ENCODE peak calls at places on chromosomes 12 and 14, in eight cellular contexts. One of them, this sample, is unnamed.

GRCh38 chr12:114664661-114665320 is 19.2 kb downstream of the TBX3 start:
- DNase-seq in astrocyte of the cerebellum: no peak
- DNase-seq in heart left ventricle: no peak
- DNase-seq in psoas muscle: no peak
- DNase-seq in small intestine: peak; percentile 47
- DNase-seq in GM23338: peak; percentile 73
- DNase-seq in right lobe of liver: no peak
- DNase-seq in NT2/D1: no peak
- DNase-seq in this sample: no peak

GRCh38 chr12:124853781-124854636 is 9.7 kb downstream of the SCARB1 start:
- DNase-seq in astrocyte of the cerebellum: no peak
- DNase-seq in heart left ventricle: no peak
- DNase-seq in psoas muscle: no peak
- DNase-seq in small intestine: no peak
- DNase-seq in GM23338: no peak
- DNase-seq in right lobe of liver: peak; percentile 81
- DNase-seq in NT2/D1: no peak
- DNase-seq in this sample: no peak

GRCh38 chr12:76085159-76085868 is 829 bp upstream of the NAP1L1 start:
- DNase-seq in astrocyte of the cerebellum: no peak
- DNase-seq in heart left ventricle: no peak
- DNase-seq in psoas muscle: no peak
- DNase-seq in small intestine: no peak
- DNase-seq in GM23338: no peak
- DNase-seq in right lobe of liver: no peak
- DNase-seq in NT2/D1: no peak
- DNase-seq in this sample: no peak

GRCh38 chr14:21614245-21614644 is 20.5 kb downstream of the OR10G2 start:
- DNase-seq in astrocyte of the cerebellum: no peak
- DNase-seq in heart left ventricle: no peak
- DNase-seq in psoas muscle: no peak
- DNase-seq in small intestine: no peak
- DNase-seq in GM23338: peak; percentile 38
- DNase-seq in right lobe of liver: no peak
- DNase-seq in NT2/D1: no peak
- DNase-seq in this sample: no peak

GRCh38 chr14:78690836-78691235 is 520.7 kb downstream of the NRXN3 start:
- DNase-seq in astrocyte of the cerebellum: no peak
- DNase-seq in heart left ventricle: no peak
- DNase-seq in psoas muscle: no peak
- DNase-seq in small intestine: no peak
- DNase-seq in GM23338: no peak
- DNase-seq in right lobe of liver: no peak
- DNase-seq in NT2/D1: no peak
- DNase-seq in this sample: no peak

GRCh38 chr12:109773384-109774011 is 59.7 kb downstream of the TRPV4 start:
- DNase-seq in astrocyte of the cerebellum: no peak
- DNase-seq in heart left ventricle: no peak
- DNase-seq in psoas muscle: peak; percentile 64
- DNase-seq in small intestine: peak; percentile 51
- DNase-seq in GM23338: no peak
- DNase-seq in right lobe of liver: peak; percentile 48
- DNase-seq in NT2/D1: no peak
- DNase-seq in this sample: peak; percentile 9

GRCh38 chr14:89855961-89856360 is 98.6 kb downstream of the EFCAB11 start:
- DNase-seq in astrocyte of the cerebellum: peak; percentile 68
- DNase-seq in heart left ventricle: no peak
- DNase-seq in psoas muscle: no peak
- DNase-seq in small intestine: no peak
- DNase-seq in GM23338: no peak
- DNase-seq in right lobe of liver: no peak
- DNase-seq in NT2/D1: no peak
- DNase-seq in this sample: no peak

GRCh38 chr12:48131517-48131916 is 12.4 kb downstream of the PFKM start:
- DNase-seq in astrocyte of the cerebellum: no peak
- DNase-seq in heart left ventricle: peak; percentile 29
- DNase-seq in psoas muscle: no peak
- DNase-seq in small intestine: no peak
- DNase-seq in GM23338: no peak
- DNase-seq in right lobe of liver: no peak
- DNase-seq in NT2/D1: no peak
- DNase-seq in this sample: no peak

GRCh38 chr14:29601559-29602109 is 326.0 kb downstream of the PRKD1 start:
- DNase-seq in astrocyte of the cerebellum: no peak
- DNase-seq in heart left ventricle: no peak
- DNase-seq in psoas muscle: no peak
- DNase-seq in small intestine: no peak
- DNase-seq in GM23338: no peak
- DNase-seq in right lobe of liver: no peak
- DNase-seq in NT2/D1: no peak
- DNase-seq in this sample: peak; percentile 5

GRCh38 chr12:97927991-97928390 is 465.4 kb downstream of the RMST start:
- DNase-seq in astrocyte of the cerebellum: no peak
- DNase-seq in heart left ventricle: no peak
- DNase-seq in psoas muscle: no peak
- DNase-seq in small intestine: no peak
- DNase-seq in GM23338: no peak
- DNase-seq in right lobe of liver: no peak
- DNase-seq in NT2/D1: no peak
- DNase-seq in this sample: no peak

GRCh38 chr14:104865631-104866441 is 768 bp downstream of the CEP170B start:
- DNase-seq in astrocyte of the cerebellum: peak; percentile 13
- DNase-seq in heart left ventricle: peak; percentile 69
- DNase-seq in psoas muscle: peak; percentile 83
- DNase-seq in small intestine: peak; percentile 78
- DNase-seq in GM23338: peak; percentile 86
- DNase-seq in right lobe of liver: peak; percentile 66
- DNase-seq in NT2/D1: no peak
- DNase-seq in this sample: no peak

GRCh38 chr14:105067140-105067968 is 2.1 kb upstream of the GPR132 start:
- DNase-seq in astrocyte of the cerebellum: no peak
- DNase-seq in heart left ventricle: no peak
- DNase-seq in psoas muscle: peak; percentile 40
- DNase-seq in small intestine: peak; percentile 29
- DNase-seq in GM23338: no peak
- DNase-seq in right lobe of liver: peak; percentile 26
- DNase-seq in NT2/D1: no peak
- DNase-seq in this sample: no peak

GRCh38 chr14:75884198-75884611 is 97.6 kb downstream of the TGFB3 start:
- DNase-seq in astrocyte of the cerebellum: peak; percentile 94
- DNase-seq in heart left ventricle: no peak
- DNase-seq in psoas muscle: no peak
- DNase-seq in small intestine: no peak
- DNase-seq in GM23338: peak; percentile 51
- DNase-seq in right lobe of liver: no peak
- DNase-seq in NT2/D1: no peak
- DNase-seq in this sample: no peak

GRCh38 chr12:40012709-40013108 is 93.2 kb downstream of the SLC2A13 start:
- DNase-seq in astrocyte of the cerebellum: no peak
- DNase-seq in heart left ventricle: no peak
- DNase-seq in psoas muscle: no peak
- DNase-seq in small intestine: no peak
- DNase-seq in GM23338: no peak
- DNase-seq in right lobe of liver: no peak
- DNase-seq in NT2/D1: no peak
- DNase-seq in this sample: no peak

GRCh38 chr14:73753887-73754880 is 40.0 kb upstream of the PNMA1 start:
- DNase-seq in astrocyte of the cerebellum: no peak
- DNase-seq in heart left ventricle: no peak
- DNase-seq in psoas muscle: no peak
- DNase-seq in small intestine: peak; percentile 81
- DNase-seq in GM23338: no peak
- DNase-seq in right lobe of liver: no peak
- DNase-seq in NT2/D1: no peak
- DNase-seq in this sample: no peak

GRCh38 chr14:73754911-73755360 is 40.8 kb upstream of the PNMA1 start:
- DNase-seq in astrocyte of the cerebellum: peak; percentile 72
- DNase-seq in heart left ventricle: no peak
- DNase-seq in psoas muscle: no peak
- DNase-seq in small intestine: no peak
- DNase-seq in GM23338: peak; percentile 17
- DNase-seq in right lobe of liver: no peak
- DNase-seq in NT2/D1: no peak
- DNase-seq in this sample: no peak

GRCh38 chr14:73752297-73752992 is 38.3 kb upstream of the PNMA1 start:
- DNase-seq in astrocyte of the cerebellum: peak; percentile 79
- DNase-seq in heart left ventricle: peak; percentile 75
- DNase-seq in psoas muscle: peak; percentile 82
- DNase-seq in small intestine: peak; percentile 75
- DNase-seq in GM23338: peak; percentile 55
- DNase-seq in right lobe of liver: peak; percentile 82
- DNase-seq in NT2/D1: no peak
- DNase-seq in this sample: no peak

GRCh38 chr14:73751157-73751691 is 37.0 kb upstream of the PNMA1 start:
- DNase-seq in astrocyte of the cerebellum: no peak
- DNase-seq in heart left ventricle: no peak
- DNase-seq in psoas muscle: no peak
- DNase-seq in small intestine: no peak
- DNase-seq in GM23338: no peak
- DNase-seq in right lobe of liver: no peak
- DNase-seq in NT2/D1: no peak
- DNase-seq in this sample: no peak

GRCh38 chr14:73753043-73753886 is 39.1 kb upstream of the PNMA1 start:
- DNase-seq in astrocyte of the cerebellum: no peak
- DNase-seq in heart left ventricle: no peak
- DNase-seq in psoas muscle: no peak
- DNase-seq in small intestine: peak; percentile 98
- DNase-seq in GM23338: no peak
- DNase-seq in right lobe of liver: peak; percentile 72
- DNase-seq in NT2/D1: no peak
- DNase-seq in this sample: no peak
- H3K4me3 ChIP-seq in astrocyte of the cerebellum: no peak overlapping the region
- H3K4me3 ChIP-seq in heart left ventricle: no peak overlapping the region
- H3K4me3 ChIP-seq in psoas muscle: peak overlapping the region; percentile 53
- H3K4me3 ChIP-seq in small intestine: no peak overlapping the region
- H3K4me3 ChIP-seq in GM23338: no peak overlapping the region
- H3K4me3 ChIP-seq in right lobe of liver: no peak overlapping the region
- H3K4me3 ChIP-seq in NT2/D1: no peak overlapping the region
- H3K4me3 ChIP-seq in this sample: no peak overlapping the region

DNA sequence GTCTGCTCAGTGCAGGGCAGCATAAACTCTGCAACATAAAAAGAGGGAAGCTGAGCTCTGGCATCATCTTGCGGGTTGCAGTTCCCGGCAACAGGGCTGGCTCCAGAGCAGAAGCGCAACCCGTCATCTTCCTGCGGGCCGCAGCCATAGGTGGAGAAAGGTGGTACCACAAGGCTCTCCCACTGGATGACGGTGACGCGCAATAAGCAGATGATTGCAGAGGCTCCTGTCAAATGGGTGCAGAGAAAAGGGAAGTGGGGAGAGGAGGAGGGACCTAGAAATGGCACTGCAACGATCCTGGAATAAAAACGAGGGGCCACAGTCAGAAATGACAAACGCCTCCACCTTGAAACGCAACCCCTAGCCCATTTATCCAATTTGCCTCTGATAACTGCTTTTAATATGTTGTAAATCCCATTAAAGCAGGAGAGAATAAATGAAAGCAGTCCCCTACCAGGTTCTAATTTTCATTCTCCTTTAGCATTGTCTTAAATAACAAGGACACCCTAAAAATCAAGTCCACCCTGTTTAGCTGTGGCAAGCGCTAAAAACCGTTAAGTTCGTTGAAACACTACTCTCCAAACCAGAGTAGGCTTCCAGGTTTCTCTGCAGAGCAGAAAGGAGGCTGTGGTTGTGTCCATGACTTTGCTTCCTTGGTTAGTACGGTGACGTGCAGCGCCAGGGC is 30.9 kb upstream of the TUBA1C start:
- DNase-seq in astrocyte of the cerebellum: no peak
- DNase-seq in heart left ventricle: peak; percentile 51
- DNase-seq in psoas muscle: peak; percentile 68
- DNase-seq in small intestine: no peak
- DNase-seq in GM23338: peak; percentile 31
- DNase-seq in right lobe of liver: peak; percentile 70
- DNase-seq in NT2/D1: no peak
- DNase-seq in this sample: no peak
- H3K4me3 ChIP-seq in astrocyte of the cerebellum: peak overlapping the region; percentile 20
- H3K4me3 ChIP-seq in heart left ventricle: no peak overlapping the region
- H3K4me3 ChIP-seq in psoas muscle: peak overlapping the region; percentile 76
- H3K4me3 ChIP-seq in small intestine: no peak overlapping the region
- H3K4me3 ChIP-seq in GM23338: peak overlapping the region; percentile 64
- H3K4me3 ChIP-seq in right lobe of liver: peak overlapping the region; percentile 29
- H3K4me3 ChIP-seq in NT2/D1: peak overlapping the region; percentile 52
- H3K4me3 ChIP-seq in this sample: no peak overlapping the region

GRCh38 chr12:120370343-120371243 is 1.6 kb upstream of the MSI1 start:
- DNase-seq in astrocyte of the cerebellum: no peak
- DNase-seq in heart left ventricle: no peak
- DNase-seq in psoas muscle: no peak
- DNase-seq in small intestine: no peak
- DNase-seq in GM23338: peak; percentile 49
- DNase-seq in right lobe of liver: no peak
- DNase-seq in NT2/D1: no peak
- DNase-seq in this sample: no peak
- H3K4me3 ChIP-seq in astrocyte of the cerebellum: no peak overlapping the region
- H3K4me3 ChIP-seq in heart left ventricle: no peak overlapping the region
- H3K4me3 ChIP-seq in psoas muscle: no peak overlapping the region
- H3K4me3 ChIP-seq in small intestine: no peak overlapping the region
- H3K4me3 ChIP-seq in GM23338: peak overlapping the region; percentile 75
- H3K4me3 ChIP-seq in right lobe of liver: no peak overlapping the region
- H3K4me3 ChIP-seq in NT2/D1: peak overlapping the region; percentile 61
- H3K4me3 ChIP-seq in this sample: no peak overlapping the region

GRCh38 chr12:113161415-113162016 is 12.0 kb downstream of the CFAP73 start:
- DNase-seq in astrocyte of the cerebellum: no peak
- DNase-seq in heart left ventricle: no peak
- DNase-seq in psoas muscle: no peak
- DNase-seq in small intestine: no peak
- DNase-seq in GM23338: peak; percentile 98
- DNase-seq in right lobe of liver: no peak
- DNase-seq in NT2/D1: peak; percentile 97
- DNase-seq in this sample: no peak

GRCh38 chr12:113162102-113163029 is 12.8 kb downstream of the CFAP73 start:
- DNase-seq in astrocyte of the cerebellum: no peak
- DNase-seq in heart left ventricle: no peak
- DNase-seq in psoas muscle: no peak
- DNase-seq in small intestine: no peak
- DNase-seq in GM23338: peak; percentile 54
- DNase-seq in right lobe of liver: peak; percentile 64
- DNase-seq in NT2/D1: no peak
- DNase-seq in this sample: no peak

GRCh38 chr12:113158439-113159203 is 9.1 kb downstream of the CFAP73 start:
- DNase-seq in astrocyte of the cerebellum: no peak
- DNase-seq in heart left ventricle: no peak
- DNase-seq in psoas muscle: no peak
- DNase-seq in small intestine: no peak
- DNase-seq in GM23338: no peak
- DNase-seq in right lobe of liver: no peak
- DNase-seq in NT2/D1: no peak
- DNase-seq in this sample: no peak

GRCh38 chr12:113157218-113157859 is 7.8 kb downstream of the CFAP73 start:
- DNase-seq in astrocyte of the cerebellum: no peak
- DNase-seq in heart left ventricle: no peak
- DNase-seq in psoas muscle: no peak
- DNase-seq in small intestine: no peak
- DNase-seq in GM23338: no peak
- DNase-seq in right lobe of liver: no peak
- DNase-seq in NT2/D1: no peak
- DNase-seq in this sample: no peak

DNA sequence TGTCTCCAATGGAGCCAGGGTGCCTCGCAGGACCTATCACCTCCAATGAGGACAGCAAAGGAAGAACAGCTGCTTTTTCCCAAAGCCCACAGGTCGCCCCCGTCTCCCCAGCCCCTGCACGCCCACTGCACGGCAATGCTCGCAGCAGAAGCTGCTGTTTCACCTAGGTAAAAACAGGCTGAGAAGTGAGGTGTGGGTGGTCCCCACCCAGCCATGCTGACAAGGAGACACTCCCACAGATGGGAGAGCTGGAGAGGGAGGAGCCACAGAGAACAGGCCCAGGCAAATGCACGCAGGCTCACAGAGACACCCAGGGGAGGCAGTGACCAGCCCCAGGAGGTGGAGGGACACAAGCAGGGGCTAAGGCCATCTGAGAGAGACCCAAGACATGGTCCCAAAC is 10.4 kb downstream of the CFAP73 start:
- DNase-seq in astrocyte of the cerebellum: no peak
- DNase-seq in heart left ventricle: no peak
- DNase-seq in psoas muscle: no peak
- DNase-seq in small intestine: no peak
- DNase-seq in GM23338: no peak
- DNase-seq in right lobe of liver: no peak
- DNase-seq in NT2/D1: no peak
- DNase-seq in this sample: no peak
- H3K4me3 ChIP-seq in astrocyte of the cerebellum: no peak overlapping the region
- H3K4me3 ChIP-seq in heart left ventricle: no peak overlapping the region
- H3K4me3 ChIP-seq in psoas muscle: no peak overlapping the region
- H3K4me3 ChIP-seq in small intestine: no peak overlapping the region
- H3K4me3 ChIP-seq in GM23338: no peak overlapping the region
- H3K4me3 ChIP-seq in right lobe of liver: no peak overlapping the region
- H3K4me3 ChIP-seq in NT2/D1: no peak overlapping the region
- H3K4me3 ChIP-seq in this sample: no peak overlapping the region